ENCODE peak calls at places on chromosomes 5 and 9, in four cellular contexts. N, I, Y and O are unnamed samples.

GRCh38 chr9:124950050-124950718 is 9.3 kb upstream of the GOLGA1 start:
- DNase-seq in N (no peak), I (no peak), Y (no peak), O (no peak)

GRCh38 chr5:150778103-150778516 is 447 bp upstream of the SMIM3 start:
- DNase-seq in N (peak; percentile 63), I (no peak), Y (no peak), O (no peak)

GRCh38 chr5:112594060-112594850 is 143.4 kb upstream of the APC start:
- DNase-seq in N (no peak), I (peak; percentile 18), Y (no peak), O (no peak)

GRCh38 chr5:170612256-170612656 is 108.4 kb downstream of the KCNIP1 start:
- DNase-seq in N (no peak), I (peak; percentile 40), Y (no peak), O (no peak)

GRCh38 chr5:174571662-174572397 is 152.6 kb upstream of the MSX2 start:
- DNase-seq in N (peak; percentile 58), I (peak; percentile 86), Y (peak; percentile 97), O (peak; percentile 57)

GRCh38 chr9:94872921-94873511 is 146.5 kb downstream of the AOPEP start:
- DNase-seq in N (no peak), I (no peak), Y (no peak), O (no peak)

GRCh38 chr5:123012321-123012720 is 24.2 kb downstream of the PPIC start:
- DNase-seq in N (no peak), I (peak; percentile 70), Y (peak; percentile 26), O (no peak)

GRCh38 chr9:133148351-133149129 is 15.2 kb downstream of the GBGT1 start:
- DNase-seq in N (peak; percentile 31), I (peak; percentile 39), Y (no peak), O (no peak)

GRCh38 chr5:142339781-142340180 is 15.0 kb upstream of the SPRY4 start:
- DNase-seq in N (no peak), I (no peak), Y (no peak), O (no peak)

GRCh38 chr9:123062306-123063171 is 29.1 kb downstream of the GPR21 start:
- DNase-seq in N (no peak), I (no peak), Y (no peak), O (no peak)

GRCh38 chr5:136099870-136100269 is 32.8 kb upstream of the SMAD5 start:
- DNase-seq in N (no peak), I (no peak), Y (no peak), O (no peak)

GRCh38 chr9:22055090-22055489 is 46.0 kb upstream of the CDKN2B start:
- DNase-seq in N (peak; percentile 59), I (no peak), Y (no peak), O (no peak)

GRCh38 chr9:82549174-82549821 is 513.6 kb downstream of the RASEF start:
- DNase-seq in N (no peak), I (no peak), Y (no peak), O (no peak)

GRCh38 chr5:157303667-157304327 is 37.9 kb downstream of the CYFIP2 start:
- DNase-seq in N (no peak), I (no peak), Y (no peak), O (no peak)

GRCh38 chr5:130762031-130762430 is 403.0 kb downstream of the HINT1 start:
- DNase-seq in N (peak; percentile 20), I (no peak), Y (no peak), O (no peak)

GRCh38 chr5:132528866-132529634 is 14.3 kb downstream of the IL5 start:
- DNase-seq in N (no peak), I (no peak), Y (no peak), O (no peak)

DNA sequence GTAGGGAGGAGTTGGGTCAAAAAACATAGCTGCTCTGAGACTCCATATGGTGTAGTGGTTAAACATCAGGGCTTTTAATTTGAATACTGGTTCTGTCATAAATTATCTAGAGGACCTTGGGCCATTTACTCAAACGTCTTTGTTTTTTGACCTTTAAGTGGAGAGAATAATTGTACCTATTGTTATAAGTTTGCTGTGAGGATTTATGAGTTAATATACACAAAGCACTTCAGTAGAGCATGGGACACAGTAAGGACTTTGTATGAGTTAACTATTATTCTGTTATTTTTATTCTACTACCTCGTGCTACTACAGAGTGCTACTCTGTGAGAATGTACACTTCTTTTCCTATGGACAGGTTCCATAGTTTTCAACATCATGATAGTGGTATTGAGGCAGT is 123.7 kb upstream of the TNC start:
- DNase-seq in N (no peak), I (no peak), Y (no peak), O (no peak)
- H3K4me3 ChIP-seq in N (no peak overlapping the region), I (no peak overlapping the region), Y (no peak overlapping the region), O (no peak overlapping the region)

GRCh38 chr9:87909310-87910041 is 8.3 kb upstream of the SPATA31C1 start:
- DNase-seq in N (no peak), I (no peak), Y (no peak), O (peak; percentile 69)
- TF ChIP-seq CTCF in N (no peak), I (peak; percentile 14), Y (no peak), O (peak; percentile 55)

DNA sequence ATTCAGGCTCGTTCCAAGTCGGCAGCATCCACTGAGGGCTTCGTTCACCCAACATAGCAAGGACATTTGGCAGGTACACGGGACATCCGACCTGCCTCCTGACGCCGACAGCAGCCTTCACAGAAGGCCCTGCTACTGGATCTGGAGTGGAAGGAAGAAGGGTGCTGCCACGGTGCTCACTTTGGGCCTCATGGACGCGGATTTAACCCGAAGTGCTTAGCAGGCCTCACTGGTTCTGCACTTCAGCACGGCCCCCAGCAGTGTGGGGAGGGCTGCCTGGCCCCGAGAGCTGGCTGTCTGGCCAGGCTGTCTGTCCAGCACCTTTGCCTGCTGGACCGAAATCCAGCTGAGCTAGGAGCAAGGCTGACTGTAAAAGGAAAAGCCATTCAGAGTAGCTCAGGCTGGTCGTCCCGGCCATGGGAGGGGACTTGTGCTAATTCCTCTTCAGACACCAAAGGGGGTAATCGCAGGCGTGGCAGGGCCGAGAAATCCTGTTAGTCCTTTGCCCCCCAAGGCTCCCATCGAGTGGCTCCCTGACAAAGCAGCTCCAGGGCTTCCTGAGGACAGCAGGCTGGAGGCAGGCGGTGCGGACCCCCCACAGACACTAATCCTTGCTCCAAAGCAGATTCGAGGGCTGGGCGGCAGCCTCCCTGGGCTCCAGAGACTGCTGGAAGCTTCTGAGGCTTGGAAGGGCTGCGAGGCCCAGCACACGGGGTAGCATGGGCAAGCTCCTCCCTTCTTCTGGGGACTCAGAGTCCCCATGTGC is 11.1 kb upstream of the RXRA start:
- DNase-seq in N (no peak), I (peak; percentile 59), Y (no peak), O (no peak)
- H3K4me3 ChIP-seq in N (no peak overlapping the region), I (no peak overlapping the region), Y (no peak overlapping the region), O (no peak overlapping the region)

GRCh38 chr5:1486271-1486670 is 37.5 kb downstream of the LPCAT1 start:
- DNase-seq in N (no peak), I (no peak), Y (no peak), O (no peak)
- TF ChIP-seq CTCF in N (no peak), I (no peak), Y (no peak), O (no peak)

DNA sequence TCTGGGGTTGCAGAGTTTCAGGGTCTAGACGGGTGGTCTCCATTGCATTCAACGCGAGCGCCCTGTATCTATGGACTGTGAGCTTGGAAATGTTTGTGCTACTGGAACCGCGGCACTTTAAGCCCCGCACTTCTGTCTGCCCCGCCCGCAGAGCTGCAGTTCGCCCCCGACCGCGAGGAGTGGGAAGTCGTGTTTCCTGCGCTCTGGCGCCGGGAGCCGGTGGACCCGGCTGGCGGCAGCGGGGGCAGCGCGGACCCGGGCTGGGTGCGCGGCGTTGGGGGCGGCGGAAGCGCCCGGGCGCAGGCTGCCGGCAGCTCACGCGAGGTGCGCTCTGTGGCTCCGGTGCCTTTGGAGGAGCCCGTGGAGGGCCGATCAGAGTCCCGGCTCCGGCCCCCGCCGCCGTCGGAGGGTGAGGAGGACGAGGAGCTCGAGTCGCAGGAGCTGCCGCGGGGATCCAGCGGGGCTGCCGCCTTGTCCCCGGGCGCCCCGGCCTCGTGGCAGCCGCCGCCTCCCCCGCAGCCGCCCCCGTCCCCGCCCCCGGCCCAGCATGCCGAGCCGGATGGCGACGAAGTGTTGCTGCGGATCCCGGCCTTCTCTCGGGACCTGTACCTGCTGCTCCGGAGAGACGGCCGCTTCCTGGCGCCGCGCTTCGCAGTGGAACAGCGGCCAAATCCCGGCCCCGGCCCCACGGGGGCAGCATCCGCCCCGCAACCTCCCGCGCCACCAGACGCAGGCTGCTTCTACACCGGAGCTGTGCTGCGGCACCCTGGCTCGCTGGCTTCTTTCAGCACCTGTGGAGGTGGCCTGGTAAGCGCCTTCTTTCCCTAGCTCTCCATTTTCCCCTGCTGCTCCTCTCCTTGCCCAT is 1.1 kb downstream of the ADAMTS19 start:
- DNase-seq in N (peak; percentile 7), I (peak; percentile 32), Y (no peak), O (no peak)
- H3K4me3 ChIP-seq in N (peak overlapping the region; percentile 50), I (peak overlapping the region; percentile 25), Y (peak overlapping the region; percentile 15), O (peak overlapping the region; percentile 56)

GRCh38 chr9:78289474-78289873 is 7.5 kb upstream of the PSAT1 start:
- DNase-seq in N (no peak), I (no peak), Y (no peak), O (peak; percentile 76)

GRCh38 chr9:78286946-78287388 is 10.0 kb upstream of the PSAT1 start:
- DNase-seq in N (no peak), I (no peak), Y (no peak), O (no peak)

GRCh38 chr9:78291240-78291915 is 5.5 kb upstream of the PSAT1 start:
- DNase-seq in N (no peak), I (no peak), Y (no peak), O (no peak)

GRCh38 chr9:78286125-78286524 is 10.8 kb upstream of the PSAT1 start:
- DNase-seq in N (no peak), I (no peak), Y (no peak), O (no peak)

DNA sequence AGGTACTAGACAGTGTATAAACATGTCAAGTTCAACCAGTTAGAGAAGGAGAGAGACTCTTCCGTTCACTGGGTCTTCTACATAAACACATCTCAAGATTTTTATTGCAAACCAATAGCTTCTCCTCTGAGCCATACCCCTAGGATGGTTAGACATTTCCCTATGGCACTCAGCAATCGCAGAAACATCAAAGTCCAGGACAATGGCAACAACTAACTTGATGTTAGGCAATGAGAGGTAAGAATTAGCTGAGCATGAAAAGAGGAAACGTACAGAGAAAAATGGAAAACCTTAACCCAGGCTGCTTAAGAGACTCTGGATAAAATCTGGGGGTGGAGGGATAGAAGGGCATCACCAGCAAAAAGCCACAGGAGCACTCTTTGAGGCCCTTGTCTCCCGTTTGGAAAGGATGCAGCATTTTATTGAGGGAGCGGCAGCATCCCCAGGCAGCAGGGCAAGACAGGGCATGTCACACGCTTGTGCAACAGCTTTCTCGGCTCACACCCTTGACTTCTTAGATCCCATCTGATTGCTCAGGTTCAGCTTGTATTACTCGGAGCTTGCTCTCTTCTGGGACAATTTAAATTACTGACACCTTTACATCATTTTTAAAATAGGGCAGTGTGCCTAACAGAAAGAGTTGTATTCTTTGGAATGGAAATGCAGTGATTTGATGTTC is 8.6 kb upstream of the PSAT1 start:
- DNase-seq in N (no peak), I (no peak), Y (no peak), O (no peak)
- TF ChIP-seq CTCF in N (no peak), I (no peak), Y (no peak), O (no peak)

GRCh38 chr5:181052526-181052927 is 12.5 kb downstream of the BTNL9 start:
- DNase-seq in N (no peak), I (peak; percentile 10), Y (no peak), O (no peak)
- H3K4me3 ChIP-seq in N (peak overlapping the region; percentile 13), I (peak overlapping the region; percentile 27), Y (no peak overlapping the region), O (peak overlapping the region; percentile 33)

GRCh38 chr5:19795218-19795617 is 192.8 kb downstream of the CDH18 start:
- DNase-seq in N (peak; percentile 40), I (peak; percentile 1), Y (no peak), O (no peak)
- TF ChIP-seq CTCF in N (peak; percentile 10), I (no peak), Y (no peak), O (peak; percentile 43)